ENCODE peak calls at places on chromosome 17, in four cellular contexts. One of them, this sample, is unnamed.
A peak's percentile ranks its signal among the peaks of the same experiment; 100 is the strongest.

GRCh38 chr17:56678249-56679144 is 85.0 kb downstream of the NOG start:
- DNase-seq in H1: no peak
- DNase-seq in neural progenitor cell: peak; percentile 57
- DNase-seq in ovary: no peak
- DNase-seq in this sample: peak; percentile 29

GRCh38 chr17:44918006-44918405 is 2.7 kb upstream of the GFAP start:
- DNase-seq in H1: no peak
- DNase-seq in neural progenitor cell: no peak
- DNase-seq in ovary: no peak
- DNase-seq in this sample: no peak

GRCh38 chr17:63450551-63450950 is 4.4 kb upstream of the CYB561 start:
- DNase-seq in H1: no peak
- DNase-seq in neural progenitor cell: no peak
- DNase-seq in ovary: no peak
- DNase-seq in this sample: no peak

GRCh38 chr17:29686998-29687397 is 64.3 kb upstream of the CORO6 start:
- DNase-seq in H1: no peak
- DNase-seq in neural progenitor cell: no peak
- DNase-seq in ovary: no peak
- DNase-seq in this sample: no peak

GRCh38 chr17:81020767-81021497 is 14.0 kb upstream of the BAIAP2 start:
- DNase-seq in H1: no peak
- DNase-seq in neural progenitor cell: no peak
- DNase-seq in ovary: peak; percentile 37
- DNase-seq in this sample: peak; percentile 61

GRCh38 chr17:45019177-45019711 is 32.2 kb downstream of the DCAKD start:
- DNase-seq in H1: no peak
- DNase-seq in neural progenitor cell: peak; percentile 53
- DNase-seq in ovary: peak; percentile 68
- DNase-seq in this sample: peak; percentile 86

GRCh38 chr17:56034120-56034757 is 119.0 kb upstream of the ANKFN1 start:
- DNase-seq in H1: no peak
- DNase-seq in neural progenitor cell: no peak
- DNase-seq in ovary: no peak
- DNase-seq in this sample: no peak

GRCh38 chr17:7775058-7775457 is 57.5 kb downstream of the DNAH2 start:
- DNase-seq in H1: no peak
- DNase-seq in neural progenitor cell: no peak
- DNase-seq in ovary: no peak
- DNase-seq in this sample: no peak

GRCh38 chr17:550776-551175 is 163.9 kb downstream of the VPS53 start:
- DNase-seq in H1: no peak
- DNase-seq in neural progenitor cell: no peak
- DNase-seq in ovary: no peak
- DNase-seq in this sample: no peak

GRCh38 chr17:36131436-36131835 is 27.8 kb downstream of the CCL4 start:
- DNase-seq in H1: no peak
- DNase-seq in neural progenitor cell: no peak
- DNase-seq in ovary: no peak
- DNase-seq in this sample: no peak

GRCh38 chr17:8467527-8467926 is 31.8 kb downstream of the NDEL1 start:
- DNase-seq in H1: no peak
- DNase-seq in neural progenitor cell: no peak
- DNase-seq in ovary: no peak
- DNase-seq in this sample: no peak

GRCh38 chr17:80729016-80729415 is 184.4 kb downstream of the RPTOR start:
- DNase-seq in H1: no peak
- DNase-seq in neural progenitor cell: no peak
- DNase-seq in ovary: no peak
- DNase-seq in this sample: no peak

GRCh38 chr17:72405662-72406230 is 284.9 kb downstream of the SOX9 start:
- DNase-seq in H1: no peak
- DNase-seq in neural progenitor cell: no peak
- DNase-seq in ovary: no peak
- DNase-seq in this sample: no peak

GRCh38 chr17:72408122-72408382 is 287.2 kb downstream of the SOX9 start:
- DNase-seq in H1: no peak
- DNase-seq in neural progenitor cell: no peak
- DNase-seq in ovary: no peak
- DNase-seq in this sample: no peak

GRCh38 chr17:72407336-72408121 is 286.7 kb downstream of the SOX9 start:
- DNase-seq in H1: no peak
- DNase-seq in neural progenitor cell: no peak
- DNase-seq in ovary: peak; percentile 57
- DNase-seq in this sample: peak; percentile 60

GRCh38 chr17:72404872-72405271 is 284.1 kb downstream of the SOX9 start:
- DNase-seq in H1: no peak
- DNase-seq in neural progenitor cell: no peak
- DNase-seq in ovary: no peak
- DNase-seq in this sample: no peak

GRCh38 chr17:72406501-72406900 is 285.7 kb downstream of the SOX9 start:
- DNase-seq in H1: no peak
- DNase-seq in neural progenitor cell: no peak
- DNase-seq in ovary: no peak
- DNase-seq in this sample: no peak
- H3K27ac ChIP-seq in H1: no peak overlapping the region
- H3K27ac ChIP-seq in neural progenitor cell: no peak overlapping the region
- H3K27ac ChIP-seq in ovary: no peak overlapping the region
- H3K27ac ChIP-seq in this sample: no peak overlapping the region

GRCh38 chr17:11492511-11492910 is 105.8 kb upstream of the DNAH9 start:
- DNase-seq in H1: no peak
- DNase-seq in neural progenitor cell: no peak
- DNase-seq in ovary: no peak
- DNase-seq in this sample: no peak
- H3K4me1 ChIP-seq in H1: peaks cover 11% of the 10 kb centered on the region
- H3K4me1 ChIP-seq in neural progenitor cell: peaks cover 56% of the 10 kb centered on the region
- H3K4me1 ChIP-seq in ovary: peaks cover 9% of the 10 kb centered on the region
- H3K4me1 ChIP-seq in this sample: no peaks in the 10 kb centered on the region

GRCh38 chr17:58325289-58325726 is 3.3 kb downstream of the TSPOAP1 start:
- DNase-seq in H1: no peak
- DNase-seq in neural progenitor cell: peak; percentile 68
- DNase-seq in ovary: peak; percentile 40
- DNase-seq in this sample: no peak
- H3K4me3 ChIP-seq in H1: peak overlapping the region; percentile 41
- H3K4me3 ChIP-seq in neural progenitor cell: peak overlapping the region; percentile 78
- H3K4me3 ChIP-seq in ovary: peak overlapping the region; percentile 61
- H3K4me3 ChIP-seq in this sample: no peak overlapping the region

GRCh38 chr17:76492989-76493501 is 8.2 kb downstream of the RHBDF2 start:
- DNase-seq in H1: no peak
- DNase-seq in neural progenitor cell: no peak
- DNase-seq in ovary: no peak
- DNase-seq in this sample: peak; percentile 85

GRCh38 chr17:76491271-76492184 is 9.7 kb downstream of the RHBDF2 start:
- DNase-seq in H1: no peak
- DNase-seq in neural progenitor cell: no peak
- DNase-seq in ovary: no peak
- DNase-seq in this sample: no peak

GRCh38 chr17:76495663-76496400 is 5.4 kb downstream of the RHBDF2 start:
- DNase-seq in H1: no peak
- DNase-seq in neural progenitor cell: no peak
- DNase-seq in ovary: no peak
- DNase-seq in this sample: no peak

GRCh38 chr17:76492250-76492988 is 8.8 kb downstream of the RHBDF2 start:
- DNase-seq in H1: no peak
- DNase-seq in neural progenitor cell: no peak
- DNase-seq in ovary: no peak
- DNase-seq in this sample: no peak

GRCh38 chr17:76493505-76494167 is 7.6 kb downstream of the RHBDF2 start:
- DNase-seq in H1: no peak
- DNase-seq in neural progenitor cell: no peak
- DNase-seq in ovary: no peak
- DNase-seq in this sample: no peak
- H3K27ac ChIP-seq in H1: no peak overlapping the region
- H3K27ac ChIP-seq in neural progenitor cell: no peak overlapping the region
- H3K27ac ChIP-seq in ovary: peak overlapping the region; percentile 39
- H3K27ac ChIP-seq in this sample: peak overlapping the region; percentile 32

DNA sequence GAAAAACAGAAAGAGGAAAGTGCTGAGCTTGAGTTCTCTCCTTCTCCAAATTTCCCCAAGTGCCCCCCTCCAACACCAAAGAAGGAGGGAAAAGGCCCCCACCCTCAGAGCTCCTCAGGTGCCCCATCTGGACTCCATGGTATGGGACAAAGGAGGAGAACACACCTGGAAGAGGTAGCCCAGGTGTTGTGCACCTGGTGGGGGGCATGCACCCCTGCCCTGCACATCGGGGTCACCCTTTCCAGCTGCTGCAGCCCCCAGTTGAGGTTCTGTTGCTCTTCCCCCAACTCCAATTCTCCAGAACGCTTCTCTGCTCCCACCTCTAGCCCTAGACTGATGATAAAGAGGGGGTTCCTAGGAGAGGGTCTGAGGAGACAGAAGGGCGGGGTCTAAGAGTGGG is 3.0 kb upstream of the COL1A1 start:
- DNase-seq in H1: no peak
- DNase-seq in neural progenitor cell: no peak
- DNase-seq in ovary: peak; percentile 35
- DNase-seq in this sample: no peak
- H3K4me1 ChIP-seq in H1: peaks cover 18% of the 10 kb centered on the region
- H3K4me1 ChIP-seq in neural progenitor cell: peaks cover 26% of the 10 kb centered on the region
- H3K4me1 ChIP-seq in ovary: peaks cover 32% of the 10 kb centered on the region
- H3K4me1 ChIP-seq in this sample: no peaks in the 10 kb centered on the region

GRCh38 chr17:17527534-17527933 is 31.3 kb upstream of the RASD1 start:
- DNase-seq in H1: no peak
- DNase-seq in neural progenitor cell: no peak
- DNase-seq in ovary: no peak
- DNase-seq in this sample: peak; percentile 60
- H3K4me3 ChIP-seq in H1: no peak overlapping the region
- H3K4me3 ChIP-seq in neural progenitor cell: no peak overlapping the region
- H3K4me3 ChIP-seq in ovary: no peak overlapping the region
- H3K4me3 ChIP-seq in this sample: no peak overlapping the region

GRCh38 chr17:4970273-4970672 is 2.7 kb upstream of the SPAG7 start:
- DNase-seq in H1: no peak
- DNase-seq in neural progenitor cell: no peak
- DNase-seq in ovary: no peak
- DNase-seq in this sample: no peak

GRCh38 chr17:4972752-4973151 is 5.1 kb upstream of the SPAG7 start:
- DNase-seq in H1: no peak
- DNase-seq in neural progenitor cell: no peak
- DNase-seq in ovary: no peak
- DNase-seq in this sample: no peak

GRCh38 chr17:4973431-4973830 is 5.8 kb upstream of the SPAG7 start:
- DNase-seq in H1: no peak
- DNase-seq in neural progenitor cell: no peak
- DNase-seq in ovary: no peak
- DNase-seq in this sample: no peak

GRCh38 chr17:4972322-4972721 is 4.7 kb upstream of the SPAG7 start:
- DNase-seq in H1: no peak
- DNase-seq in neural progenitor cell: no peak
- DNase-seq in ovary: no peak
- DNase-seq in this sample: no peak

DNA sequence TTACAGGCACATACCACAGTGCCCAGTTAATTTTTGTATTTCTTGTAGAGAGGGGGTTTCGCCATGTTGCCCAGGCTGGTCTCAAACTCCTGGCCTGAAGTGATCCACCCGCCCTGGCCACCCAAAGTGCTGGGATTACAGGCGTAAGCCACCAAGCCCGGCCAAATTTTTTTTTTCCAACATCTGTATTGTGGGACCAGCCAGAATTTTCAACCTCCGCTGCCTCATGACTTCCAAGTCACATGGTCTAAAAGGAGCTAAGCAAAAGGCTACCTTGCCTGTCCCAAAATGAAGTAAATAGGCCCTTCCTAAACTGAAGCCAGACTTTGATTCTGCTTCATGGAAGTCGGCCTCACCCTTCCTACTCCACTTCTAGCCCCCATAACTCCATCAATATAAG is 4.2 kb upstream of the SPAG7 start:
- DNase-seq in H1: no peak
- DNase-seq in neural progenitor cell: no peak
- DNase-seq in ovary: no peak
- DNase-seq in this sample: no peak
- H3K27ac ChIP-seq in H1: no peak overlapping the region
- H3K27ac ChIP-seq in neural progenitor cell: no peak overlapping the region
- H3K27ac ChIP-seq in ovary: no peak overlapping the region
- H3K27ac ChIP-seq in this sample: no peak overlapping the region

DNA sequence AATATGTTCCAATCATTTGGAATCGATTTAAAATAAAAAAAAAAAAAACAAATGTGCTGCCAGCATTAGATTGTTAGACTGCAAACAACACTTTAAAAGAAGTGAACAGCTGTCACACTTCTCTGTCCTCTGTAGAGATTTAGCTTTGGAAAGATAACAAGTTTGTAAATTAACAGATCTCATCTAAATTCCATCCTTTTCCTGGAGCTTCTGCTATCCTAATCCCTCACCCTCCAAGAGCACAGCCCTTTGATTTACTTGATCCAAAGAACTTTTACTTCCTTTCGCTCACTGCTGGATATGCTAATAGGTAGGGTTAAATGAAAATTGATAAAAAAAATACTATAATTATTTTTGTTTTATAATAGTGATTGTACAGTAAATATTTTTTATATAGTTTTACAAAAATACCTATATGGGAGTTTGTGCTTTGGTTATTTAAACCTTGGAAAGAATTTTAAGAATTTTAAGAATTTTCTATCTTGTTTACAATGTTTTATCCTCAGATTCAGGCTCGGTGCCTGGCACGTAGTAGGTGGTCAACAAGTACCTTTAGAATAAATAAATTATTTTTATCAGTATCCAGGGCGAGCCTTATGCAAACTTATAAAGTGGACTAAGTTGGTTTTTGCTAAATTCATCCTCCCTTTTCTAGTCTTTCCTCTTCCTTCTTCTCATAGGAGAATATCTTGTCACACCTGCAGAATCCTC is 21.6 kb downstream of the MAP2K6 start:
- DNase-seq in H1: no peak
- DNase-seq in neural progenitor cell: no peak
- DNase-seq in ovary: no peak
- DNase-seq in this sample: no peak
- H3K4me1 ChIP-seq in H1: peaks cover 3% of the 10 kb centered on the region
- H3K4me1 ChIP-seq in neural progenitor cell: peaks cover 26% of the 10 kb centered on the region
- H3K4me1 ChIP-seq in ovary: no peaks in the 10 kb centered on the region
- H3K4me1 ChIP-seq in this sample: peaks cover 3% of the 10 kb centered on the region

This sample was measured in right cardiac atrium.